ENCODE peak calls at places on chromosomes 6 and 20, in seven cellular contexts. F is CD8-positive, alpha-beta T cell; Z is A549; C is OCI-LY7; I is tibial nerve; H is effector memory CD4-positive, alpha-beta T cell; R is HCT116. M is an unnamed sample. For H3K4me1, the result is how much of the 10 kb centered on the place peaks cover.

GRCh38 chr6:157432231-157432630 is 51.2 kb downstream of the ZDHHC14 start:
- DNase-seq in H (no peak), Z (no peak), R (no peak), C (no peak), I (no peak), F (no peak), M (no peak)

GRCh38 chr6:166341464-166341863 is 881 bp downstream of the SFT2D1 start:
- DNase-seq in R (no peak), I (no peak), H (no peak), C (peak), F (no peak), Z (no peak), M (no peak)

GRCh38 chr6:150528648-150529285 is 70.9 kb upstream of the PLEKHG1 start:
- DNase-seq in Z (no peak), R (no peak), I (peak), F (no peak), H (no peak), C (no peak), M (no peak)

GRCh38 chr6:43521836-43522235 is 4.9 kb downstream of the POLR1C start:
- DNase-seq in C (no peak), I (no peak), H (no peak), Z (no peak), R (no peak), F (no peak), M (no peak)

GRCh38 chr6:17584241-17584803 is 15.8 kb upstream of the FAM8A1 start:
- DNase-seq in Z (peak), H (no peak), F (no peak), R (peak), I (peak), C (peak), M (peak)

GRCh38 chr6:80143312-80143960 is 37.0 kb downstream of the BCKDHB start:
- DNase-seq in I (peak), C (no peak), R (peak), H (no peak), F (no peak), Z (no peak), M (no peak)

GRCh38 chr6:137430954-137431353 is 63.2 kb downstream of the OLIG3 start:
- DNase-seq in I (no peak), H (no peak), Z (no peak), F (no peak), C (peak), R (no peak), M (no peak)

GRCh38 chr6:11613336-11613735 is 75.8 kb downstream of the TMEM170B start:
- DNase-seq in I (no peak), C (no peak), F (no peak), Z (no peak), H (no peak), R (no peak), M (no peak)

GRCh38 chr6:108836061-108836460 is 12.2 kb upstream of the ARMC2 start:
- DNase-seq in Z (no peak), I (no peak), C (no peak), F (no peak), H (no peak), R (no peak), M (no peak)

GRCh38 chr20:46261456-46262253 is 46.6 kb downstream of the CDH22 start:
- DNase-seq in Z (no peak), I (no peak), C (no peak), F (no peak), R (no peak), H (no peak), M (no peak)

GRCh38 chr6:161349886-161350285 is 76.0 kb upstream of the AGPAT4 start:
- DNase-seq in F (no peak), C (no peak), H (no peak), R (no peak), Z (no peak), I (no peak), M (no peak)

GRCh38 chr6:33851959-33852358 is 48.2 kb upstream of the MLN start:
- DNase-seq in R (peak), C (no peak), F (no peak), I (no peak), Z (peak), H (no peak), M (no peak)

GRCh38 chr6:145960918-145961604 is 3.1 kb downstream of the SHPRH start:
- DNase-seq in Z (no peak), C (no peak), I (peak), F (no peak), H (no peak), R (no peak), M (no peak)

GRCh38 chr6:159608961-159609673 is 83.9 kb downstream of the SOD2 start:
- DNase-seq in H (no peak), F (no peak), C (peak), R (peak), Z (peak), I (no peak), M (peak)

GRCh38 chr6:39440039-39440426 is 117.5 kb upstream of the KCNK16 start:
- DNase-seq in H (no peak), R (no peak), F (no peak), C (no peak), I (no peak), Z (no peak), M (no peak)

GRCh38 chr6:168432196-168432595 is 8.8 kb upstream of the SMOC2 start:
- DNase-seq in C (no peak), Z (no peak), I (no peak), R (no peak), H (no peak), F (peak), M (no peak)

GRCh38 chr6:157227202-157228166 is 95.8 kb downstream of the TMEM242 start:
- DNase-seq in C (peak), R (no peak), H (no peak), Z (peak), I (no peak), F (no peak), M (no peak)

GRCh38 chr6:154602708-154603107 is 92.2 kb upstream of the CNKSR3 start:
- DNase-seq in Z (no peak), I (no peak), F (no peak), R (no peak), C (no peak), H (no peak), M (no peak)

GRCh38 chr20:49418832-49419231 is 63.6 kb downstream of the KCNB1 start:
- DNase-seq in H (no peak), C (no peak), Z (no peak), R (no peak), I (no peak), F (no peak), M (no peak)

GRCh38 chr20:24066075-24066700 is 77.6 kb upstream of the GGTLC1 start:
- DNase-seq in H (no peak), I (no peak), C (no peak), Z (no peak), R (no peak), F (peak), M (no peak)

GRCh38 chr6:68025764-68026163 is 609.3 kb upstream of the ADGRB3 start:
- DNase-seq in Z (no peak), F (no peak), R (no peak), C (no peak), H (no peak), I (no peak), M (no peak)

GRCh38 chr20:37446286-37447032 is 74.6 kb upstream of the NNAT start:
- DNase-seq in F (no peak), I (no peak), Z (no peak), R (no peak), C (no peak), H (no peak), M (no peak)

GRCh38 chr6:39688494-39688893 is 36.7 kb downstream of the KIF6 start:
- DNase-seq in H (no peak), R (no peak), Z (no peak), I (peak), C (no peak), F (no peak), M (no peak)

GRCh38 chr6:131795366-131795765 is 12.5 kb upstream of the ENPP1 start:
- DNase-seq in H (no peak), Z (no peak), R (no peak), C (no peak), F (no peak), I (no peak), M (no peak)

GRCh38 chr20:19840111-19840705 is 82.2 kb downstream of the RIN2 start:
- DNase-seq in C (no peak), F (no peak), H (no peak), Z (no peak), I (no peak), R (no peak), M (no peak)

GRCh38 chr20:49969234-49969633 is 13.5 kb upstream of the SNAI1 start:
- DNase-seq in C (no peak), H (no peak), F (no peak), R (no peak), I (no peak), Z (no peak), M (no peak)

GRCh38 chr6:62445521-62445920 is 159.5 kb upstream of the KHDRBS2 start:
- DNase-seq in F (no peak), Z (no peak), R (no peak), C (no peak), H (no peak), I (no peak), M (no peak)

GRCh38 chr6:147752686-147753418 is 244.4 kb downstream of the SAMD5 start:
- DNase-seq in F (no peak), Z (no peak), H (no peak), I (no peak), R (no peak), C (no peak), M (no peak)

GRCh38 chr6:51118754-51119153 is 300.1 kb downstream of the TFAP2B start:
- DNase-seq in I (no peak), H (no peak), F (no peak), R (no peak), Z (no peak), C (no peak), M (no peak)

GRCh38 chr20:47907031-47907670 is 121.9 kb upstream of the SULF2 start:
- DNase-seq in F (no peak), C (no peak), I (no peak), R (no peak), H (no peak), Z (no peak), M (no peak)

GRCh38 chr6:122833229-122833556 is 44.1 kb downstream of the SMPDL3A start:
- DNase-seq in R (no peak), Z (no peak), H (no peak), F (no peak), I (no peak), C (no peak), M (no peak)

GRCh38 chr6:34247481-34248197 is 1.2 kb downstream of the SMIM29 start:
- DNase-seq in H (no peak), F (no peak), I (no peak), Z (no peak), R (no peak), C (peak), M (no peak)

GRCh38 chr6:56814802-56815201 is 140.1 kb upstream of the BEND6 start:
- DNase-seq in C (no peak), Z (no peak), F (no peak), H (no peak), R (no peak), I (no peak), M (no peak)

GRCh38 chr20:44703183-44703925 is 11.8 kb upstream of the CCN5 start:
- DNase-seq in R (no peak), F (no peak), H (no peak), Z (no peak), C (no peak), I (no peak), M (no peak)

GRCh38 chr6:3871939-3872338 is 22.8 kb downstream of the FAM50B start:
- DNase-seq in I (no peak), H (no peak), C (no peak), R (no peak), F (no peak), Z (no peak), M (no peak)

DNA sequence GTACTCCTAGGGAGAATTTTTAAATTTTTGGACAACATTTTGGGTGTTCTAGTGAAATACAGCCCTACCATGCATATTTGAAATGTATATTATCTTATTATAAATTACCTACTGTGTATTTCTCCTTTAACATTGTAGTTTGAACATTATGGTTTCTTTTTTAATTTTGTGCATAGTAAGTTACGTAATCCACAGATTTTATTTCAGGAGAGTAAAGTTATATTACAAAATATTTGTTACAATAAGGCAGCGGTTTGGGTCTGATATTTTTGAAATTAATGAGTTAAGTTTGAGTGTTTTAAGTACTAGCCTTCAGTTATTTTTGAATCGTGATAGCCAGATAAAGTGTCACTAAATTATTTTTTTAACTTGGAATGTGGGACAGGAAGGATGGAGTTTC is 7.3 kb upstream of the SOX4 start:
- DNase-seq in H (no peak), I (no peak), R (no peak), F (no peak), C (no peak), Z (no peak), M (no peak)
- H3K4me3 ChIP-seq in H (no peak), I (no peak), R (no peak), F (no peak), C (no peak), Z (no peak), M (no peak)

DNA sequence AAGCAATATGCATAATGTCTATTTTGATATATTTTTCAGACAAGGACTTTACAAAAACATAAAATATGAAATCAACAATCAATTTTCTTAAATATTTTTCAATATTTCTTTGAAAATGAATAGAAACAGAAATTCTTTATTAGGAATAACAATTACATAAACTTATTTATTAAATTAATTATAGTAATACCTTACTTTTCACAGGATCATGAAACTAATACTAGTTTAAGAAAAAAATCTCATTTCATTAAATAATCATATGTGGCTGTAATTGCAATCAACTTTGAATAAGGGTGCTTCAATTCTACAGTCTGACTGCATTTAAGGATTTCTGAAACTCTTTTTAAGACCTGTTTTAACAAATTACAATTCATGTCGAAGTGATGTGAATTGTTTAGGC is 26.6 kb downstream of the EPHA7 start:
- DNase-seq in F (no peak), Z (no peak), I (no peak), H (no peak), R (no peak), C (no peak), M (no peak)
- H3K4me1 ChIP-seq in F (under half), Z (under half), I (under half), H (under half), R (under half), C (under half), M (under half)

GRCh38 chr6:26440977-26441358 is 664 bp downstream of the BTN3A3 start:
- DNase-seq in R (no peak), H (no peak), F (no peak), I (no peak), Z (no peak), C (no peak), M (no peak)
- H3K4me3 ChIP-seq in R (peak), H (peak), F (peak), I (peak), Z (peak), C (peak), M (peak)

GRCh38 chr6:7512320-7512719 is 29.2 kb upstream of the DSP start:
- DNase-seq in Z (no peak), R (no peak), C (no peak), F (no peak), I (no peak), H (no peak), M (no peak)
- H3K4me1 ChIP-seq in Z (under half), R (under half), C (under half), F (under half), I (under half), H (under half), M (under half)

M was measured in Panc1.